ENCODE peak calls at places on chromosomes 7 and 10, in ten cellular contexts. K is PC-9; R is CD4-positive, alpha-beta T cell; G is GM23338; D is coronary artery; E is natural killer cell; P is kidney; Q is suprapubic skin; M is left lung; V is heart right ventricle. J is an unnamed sample.

GRCh38 chr10:102230264-102230860 is 4.3 kb downstream of the ELOVL3 start:
- DNase-seq in V (peak), D (peak), Q (no peak), P (peak), M (peak), K (peak), G (peak), R (no peak), E (peak), J (no peak)

GRCh38 chr7:11212080-11212711 is 238.5 kb downstream of the PHF14 start:
- DNase-seq in E (no peak), Q (no peak), V (peak), G (peak), P (no peak), K (peak), R (peak), D (no peak), M (no peak), J (peak)

GRCh38 chr10:86664370-86665217 is 3.7 kb upstream of the LDB3 start:
- DNase-seq in R (no peak), V (peak), G (no peak), P (peak), K (no peak), M (peak), E (no peak), Q (no peak), D (no peak), J (no peak)

GRCh38 chr10:51244739-51245138 is 170.5 kb downstream of the PRKG1 start:
- DNase-seq in M (no peak), V (peak), D (no peak), Q (no peak), P (no peak), G (peak), E (no peak), R (no peak), K (no peak), J (no peak)

GRCh38 chr7:322111-322671 is 32.2 kb downstream of the FOXL3 start:
- DNase-seq in E (peak), V (peak), G (peak), P (peak), K (peak), Q (no peak), M (peak), R (peak), D (no peak), J (peak)

GRCh38 chr10:110845756-110846620 is 25.7 kb upstream of the PDCD4 start:
- DNase-seq in P (peak), K (no peak), V (no peak), E (no peak), Q (no peak), G (no peak), R (no peak), D (no peak), M (no peak), J (no peak)

GRCh38 chr7:149686001-149686400 is 87.4 kb downstream of the ZNF467 start:
- DNase-seq in R (no peak), K (no peak), D (no peak), E (no peak), G (no peak), V (no peak), M (no peak), P (no peak), Q (no peak), J (no peak)

GRCh38 chr7:20958474-20958873 is 171.8 kb upstream of the SP8 start:
- DNase-seq in R (no peak), K (no peak), Q (no peak), M (no peak), D (no peak), G (no peak), V (no peak), P (no peak), E (no peak), J (no peak)

GRCh38 chr7:106243893-106244292 is 40.9 kb downstream of the NAMPT start:
- DNase-seq in E (no peak), G (no peak), M (no peak), Q (no peak), V (no peak), P (no peak), K (no peak), D (no peak), R (no peak), J (no peak)

GRCh38 chr10:21437770-21438382 is 87.6 kb downstream of the SKIDA1 start:
- DNase-seq in D (peak), R (no peak), G (no peak), M (no peak), V (no peak), E (no peak), P (no peak), K (no peak), Q (no peak), J (no peak)

GRCh38 chr10:106863549-106863948 is 301.0 kb downstream of the SORCS1 start:
- DNase-seq in M (no peak), G (peak), V (no peak), D (no peak), K (no peak), Q (no peak), R (no peak), P (no peak), E (no peak), J (no peak)

GRCh38 chr10:2949948-2950354 is 117.4 kb upstream of the PFKP start:
- DNase-seq in G (no peak), P (peak), E (no peak), Q (no peak), D (no peak), M (no peak), R (no peak), K (no peak), V (no peak), J (no peak)

GRCh38 chr10:2950546-2950945 is 116.8 kb upstream of the PFKP start:
- DNase-seq in Q (no peak), P (no peak), K (no peak), G (no peak), V (no peak), M (no peak), D (no peak), E (no peak), R (no peak), J (no peak)

GRCh38 chr10:2953495-2953894 is 113.9 kb upstream of the PFKP start:
- DNase-seq in Q (no peak), M (no peak), R (no peak), G (no peak), E (no peak), D (no peak), K (no peak), V (no peak), P (no peak), J (no peak)

GRCh38 chr10:2949221-2949947 is 118.0 kb upstream of the PFKP start:
- DNase-seq in R (no peak), D (no peak), M (peak), G (no peak), V (no peak), Q (no peak), P (no peak), K (no peak), E (no peak), J (no peak)

GRCh38 chr10:2951235-2951835 is 116.0 kb upstream of the PFKP start:
- DNase-seq in E (no peak), R (no peak), V (no peak), P (no peak), D (no peak), Q (no peak), G (no peak), M (no peak), K (no peak), J (no peak)
- TF ChIP-seq CTCF in E (no peak), R (no peak), V (no peak), P (no peak), D (no peak), Q (no peak), G (no peak), M (no peak), K (no peak), J (no peak)

GRCh38 chr7:55409474-55410225 is 44.5 kb downstream of the LANCL2 start:
- DNase-seq in E (no peak), K (no peak), M (no peak), R (no peak), P (no peak), V (no peak), D (no peak), Q (no peak), G (no peak), J (no peak)
- TF ChIP-seq CTCF in E (no peak), K (peak), M (no peak), R (no peak), P (peak), V (no peak), D (no peak), Q (no peak), G (no peak), J (no peak)

GRCh38 chr10:70309661-70310060 is 25.9 kb upstream of the NPFFR1 start:
- DNase-seq in V (no peak), P (peak), D (no peak), M (no peak), Q (no peak), E (no peak), K (no peak), G (no peak), R (no peak), J (no peak)
- TF ChIP-seq CTCF in V (no peak), P (no peak), D (no peak), M (no peak), Q (no peak), E (no peak), K (no peak), G (no peak), R (no peak), J (no peak)

DNA sequence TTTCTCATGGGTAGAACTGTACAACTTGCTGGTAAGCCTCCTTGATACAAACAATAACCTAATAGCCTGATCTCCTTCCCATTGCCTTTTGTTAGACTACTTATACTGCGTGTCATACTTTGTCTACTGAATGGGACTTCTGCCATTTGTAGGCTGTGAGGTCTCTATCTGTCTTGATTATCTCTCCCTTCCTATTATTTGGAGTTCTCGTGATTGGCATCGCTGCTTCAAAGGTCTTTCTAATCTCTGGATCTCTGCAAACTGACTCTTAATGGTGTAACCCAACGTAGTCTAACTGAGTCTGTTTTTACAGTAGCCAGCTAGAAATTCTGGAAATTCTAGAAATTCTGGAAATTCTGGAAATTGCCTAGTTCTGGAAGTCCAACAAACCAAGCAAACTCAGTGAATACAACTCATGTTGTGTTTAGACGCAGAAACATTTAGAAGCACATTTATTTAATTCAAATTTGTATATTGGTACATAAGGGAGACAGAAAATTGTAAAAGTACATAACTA is 29.8 kb downstream of the PHYHIPL start:
- DNase-seq in G (no peak), K (no peak), V (no peak), Q (no peak), R (no peak), D (no peak), E (no peak), P (no peak), M (no peak), J (no peak)
- TF ChIP-seq CTCF in G (no peak), K (no peak), V (no peak), Q (no peak), R (no peak), D (no peak), E (no peak), P (no peak), M (no peak), J (no peak)

DNA sequence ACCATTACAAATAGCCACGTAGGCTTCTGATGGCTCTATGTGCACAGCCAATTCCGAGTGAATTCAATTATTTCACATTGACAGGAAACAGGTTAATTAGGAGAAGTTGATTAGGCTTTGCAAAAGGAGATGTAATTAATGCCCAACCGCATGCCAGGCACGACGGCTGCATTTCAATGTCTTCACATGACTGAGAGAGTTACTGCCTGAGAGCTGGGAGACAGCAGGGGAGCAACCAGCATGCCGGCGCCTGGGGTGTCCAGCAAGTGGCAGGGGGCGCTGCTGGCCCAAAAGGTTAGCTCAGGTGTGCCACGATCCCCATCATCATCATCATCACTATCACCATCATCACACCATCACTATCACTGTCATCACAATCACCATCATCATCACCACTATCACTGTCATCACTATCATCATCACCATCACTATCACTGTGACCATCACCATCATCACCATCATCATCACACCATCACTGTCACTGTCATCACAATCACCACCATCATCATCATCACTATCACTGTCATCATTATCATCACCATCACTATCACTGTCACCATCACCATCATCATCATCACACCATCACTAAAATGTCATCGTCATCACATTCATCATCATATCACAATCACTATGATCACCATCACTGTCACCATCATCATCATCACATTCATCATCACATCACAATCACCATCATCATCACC is 30.2 kb downstream of the PWWP2B start:
- DNase-seq in E (no peak), V (no peak), M (peak), K (no peak), Q (no peak), G (no peak), D (no peak), P (peak), R (no peak), J (no peak)
- TF ChIP-seq CTCF in E (no peak), V (no peak), M (no peak), K (no peak), Q (no peak), G (peak), D (no peak), P (no peak), R (no peak), J (no peak)

DNA sequence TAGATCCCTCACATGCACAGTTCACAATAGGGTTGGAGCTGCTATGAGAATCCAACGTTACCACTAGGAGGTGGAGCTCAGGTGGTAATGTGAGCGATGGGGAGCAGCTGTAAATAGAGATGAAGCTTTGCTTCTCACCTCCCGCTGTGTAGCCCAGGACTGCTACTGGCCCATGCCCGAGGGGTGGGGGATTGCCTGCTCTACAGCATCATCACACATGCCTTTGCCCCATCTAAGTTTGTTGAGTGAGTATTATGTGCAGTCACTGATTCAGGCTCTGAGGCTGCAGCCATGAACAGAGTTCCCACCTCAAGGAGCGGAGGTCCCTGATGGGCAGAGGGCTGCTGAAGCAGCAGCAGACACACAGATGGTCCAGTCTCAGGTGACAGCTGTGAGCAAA is 94.1 kb downstream of the CHST15 start:
- DNase-seq in D (peak), M (no peak), V (no peak), P (no peak), K (no peak), G (peak), E (no peak), Q (no peak), R (no peak), J (no peak)
- TF ChIP-seq CTCF in D (no peak), M (no peak), V (no peak), P (no peak), K (no peak), G (no peak), E (no peak), Q (no peak), R (no peak), J (no peak)

GRCh38 chr7:37729160-37729559 is 45.6 kb downstream of the GPR141 start:
- DNase-seq in G (no peak), M (no peak), V (peak), Q (no peak), E (no peak), K (no peak), D (no peak), P (no peak), R (no peak), J (no peak)
- TF ChIP-seq CTCF in G (no peak), M (no peak), V (no peak), Q (no peak), E (no peak), K (no peak), D (no peak), P (no peak), R (no peak), J (no peak)

DNA sequence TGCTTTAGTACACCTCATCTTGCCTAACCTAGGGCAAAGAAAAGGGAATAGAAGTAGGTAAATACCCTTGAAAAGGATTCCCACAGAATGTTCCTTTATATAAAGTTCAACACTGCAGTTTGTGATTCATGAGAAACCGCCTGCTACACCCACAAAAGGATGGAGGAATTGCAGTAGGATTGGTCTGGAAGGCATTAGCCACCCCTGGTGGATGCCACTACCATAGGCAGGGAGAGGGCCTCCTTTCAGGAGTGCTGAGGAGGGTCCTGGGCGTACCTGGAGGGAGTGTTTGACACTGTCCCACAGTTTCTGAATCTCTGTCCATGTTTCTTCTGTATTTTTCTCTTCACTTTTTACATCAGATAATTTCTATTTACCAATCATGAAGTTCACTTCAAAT is 221.8 kb upstream of the TMEM72 start:
- DNase-seq in E (no peak), R (no peak), D (no peak), K (no peak), Q (no peak), M (no peak), G (peak), P (no peak), V (no peak), J (no peak)
- TF ChIP-seq CTCF in E (no peak), R (no peak), D (no peak), K (no peak), Q (no peak), M (no peak), G (peak), P (peak), V (no peak), J (peak)

GRCh38 chr10:35423505-35424306 is 87.4 kb downstream of the CCNY start:
- DNase-seq in D (no peak), P (no peak), R (no peak), K (no peak), E (no peak), Q (no peak), V (no peak), G (no peak), M (no peak), J (no peak)
- TF ChIP-seq CTCF in D (no peak), P (no peak), R (no peak), K (no peak), E (no peak), Q (no peak), V (no peak), G (no peak), M (no peak), J (no peak)

GRCh38 chr7:157001920-157002818 is 8.3 kb downstream of the MNX1 start:
- DNase-seq in Q (peak), K (no peak), R (no peak), G (peak), D (peak), M (peak), V (no peak), E (no peak), P (no peak), J (no peak)

GRCh38 chr7:156999611-157000046 is 10.8 kb downstream of the MNX1 start:
- DNase-seq in D (peak), K (no peak), M (peak), Q (peak), R (no peak), P (no peak), V (no peak), G (peak), E (no peak), J (peak)

GRCh38 chr7:156998988-156999610 is 11.4 kb downstream of the MNX1 start:
- DNase-seq in M (no peak), G (peak), R (no peak), P (no peak), D (peak), Q (peak), E (no peak), K (no peak), V (no peak), J (no peak)

GRCh38 chr7:157000741-157001653 is 9.5 kb downstream of the MNX1 start:
- DNase-seq in Q (peak), V (no peak), K (no peak), D (peak), G (no peak), P (no peak), E (no peak), R (no peak), M (no peak), J (no peak)

GRCh38 chr7:157000047-157000726 is 10.3 kb downstream of the MNX1 start:
- DNase-seq in P (no peak), R (no peak), E (no peak), V (no peak), K (no peak), D (peak), M (no peak), G (peak), Q (peak), J (no peak)
- TF ChIP-seq CTCF in P (no peak), R (no peak), E (no peak), V (no peak), K (no peak), D (no peak), M (no peak), G (no peak), Q (no peak), J (peak)

J was measured in progenitor cell of endocrine pancreas.